ENCODE peak calls at places on chromosomes 1 and 21, in six cellular contexts. One of them, this sample, is unnamed. For H3K36me3, the result is how much of the 10 kb centered on the place peaks cover.

GRCh38 chr21:44525431-44526095 is 14.4 kb downstream of the KRTAP10-1 start:
- DNase-seq in neuronal stem cell: no peak
- DNase-seq in IMR-90: no peak
- DNase-seq in H1: no peak
- DNase-seq in trophoblast cell: no peak
- DNase-seq in mesenchymal stem cell: no peak
- DNase-seq in this sample: no peak

GRCh38 chr1:113211467-113211866 is 138.5 kb downstream of the LRIG2 start:
- DNase-seq in neuronal stem cell: no peak
- DNase-seq in IMR-90: no peak
- DNase-seq in H1: no peak
- DNase-seq in trophoblast cell: no peak
- DNase-seq in mesenchymal stem cell: no peak
- DNase-seq in this sample: no peak

GRCh38 chr1:204366759-204367158 is 7.0 kb upstream of the PLEKHA6 start:
- DNase-seq in neuronal stem cell: no peak
- DNase-seq in IMR-90: no peak
- DNase-seq in H1: no peak
- DNase-seq in trophoblast cell: peak
- DNase-seq in mesenchymal stem cell: no peak
- DNase-seq in this sample: peak

GRCh38 chr1:241645199-241645598 is 5.0 kb upstream of the CHML start:
- DNase-seq in neuronal stem cell: no peak
- DNase-seq in IMR-90: no peak
- DNase-seq in H1: no peak
- DNase-seq in trophoblast cell: no peak
- DNase-seq in mesenchymal stem cell: no peak
- DNase-seq in this sample: no peak

GRCh38 chr21:45598109-45598508 is 45.4 kb upstream of the PCBP3 start:
- DNase-seq in neuronal stem cell: no peak
- DNase-seq in IMR-90: no peak
- DNase-seq in H1: no peak
- DNase-seq in trophoblast cell: no peak
- DNase-seq in mesenchymal stem cell: no peak
- DNase-seq in this sample: no peak

GRCh38 chr1:224067621-224068457 is 46.1 kb upstream of the FBXO28 start:
- DNase-seq in neuronal stem cell: no peak
- DNase-seq in IMR-90: peak
- DNase-seq in H1: no peak
- DNase-seq in trophoblast cell: no peak
- DNase-seq in mesenchymal stem cell: peak
- DNase-seq in this sample: no peak

GRCh38 chr1:82125866-82126265 is 325.1 kb downstream of the ADGRL2 start:
- DNase-seq in neuronal stem cell: no peak
- DNase-seq in IMR-90: no peak
- DNase-seq in H1: no peak
- DNase-seq in trophoblast cell: no peak
- DNase-seq in mesenchymal stem cell: no peak
- DNase-seq in this sample: peak

GRCh38 chr21:45572783-45573451 is 30.7 kb upstream of the SLC19A1 start:
- DNase-seq in neuronal stem cell: no peak
- DNase-seq in IMR-90: no peak
- DNase-seq in H1: no peak
- DNase-seq in trophoblast cell: no peak
- DNase-seq in mesenchymal stem cell: no peak
- DNase-seq in this sample: no peak

GRCh38 chr21:33703750-33704606 is 61.7 kb downstream of the ITSN1 start:
- DNase-seq in neuronal stem cell: no peak
- DNase-seq in IMR-90: peak
- DNase-seq in H1: no peak
- DNase-seq in trophoblast cell: peak
- DNase-seq in mesenchymal stem cell: peak
- DNase-seq in this sample: peak

GRCh38 chr1:181173761-181174371 is 85.4 kb downstream of the IER5 start:
- DNase-seq in neuronal stem cell: no peak
- DNase-seq in IMR-90: no peak
- DNase-seq in H1: no peak
- DNase-seq in trophoblast cell: no peak
- DNase-seq in mesenchymal stem cell: no peak
- DNase-seq in this sample: peak

GRCh38 chr1:108049083-108049819 is 84.3 kb upstream of the VAV3 start:
- DNase-seq in neuronal stem cell: no peak
- DNase-seq in IMR-90: no peak
- DNase-seq in H1: no peak
- DNase-seq in trophoblast cell: peak
- DNase-seq in mesenchymal stem cell: peak
- DNase-seq in this sample: peak

GRCh38 chr1:219518168-219518905 is 94.6 kb downstream of the ZC3H11B start:
- DNase-seq in neuronal stem cell: no peak
- DNase-seq in IMR-90: peak
- DNase-seq in H1: no peak
- DNase-seq in trophoblast cell: peak
- DNase-seq in mesenchymal stem cell: peak
- DNase-seq in this sample: peak

GRCh38 chr1:232784794-232785193 is 20.4 kb upstream of the MAP10 start:
- DNase-seq in neuronal stem cell: no peak
- DNase-seq in IMR-90: no peak
- DNase-seq in H1: no peak
- DNase-seq in trophoblast cell: no peak
- DNase-seq in mesenchymal stem cell: no peak
- DNase-seq in this sample: no peak

GRCh38 chr1:210568631-210569030 is 239.9 kb downstream of the HHAT start:
- DNase-seq in neuronal stem cell: no peak
- DNase-seq in IMR-90: no peak
- DNase-seq in H1: no peak
- DNase-seq in trophoblast cell: no peak
- DNase-seq in mesenchymal stem cell: no peak
- DNase-seq in this sample: no peak

GRCh38 chr1:36411674-36412648 is 14.3 kb upstream of the LSM10 start:
- DNase-seq in neuronal stem cell: no peak
- DNase-seq in IMR-90: peak
- DNase-seq in H1: no peak
- DNase-seq in trophoblast cell: peak
- DNase-seq in mesenchymal stem cell: peak
- DNase-seq in this sample: peak

GRCh38 chr1:171966426-171967220 is 125.3 kb downstream of the DNM3 start:
- DNase-seq in neuronal stem cell: no peak
- DNase-seq in IMR-90: no peak
- DNase-seq in H1: peak
- DNase-seq in trophoblast cell: no peak
- DNase-seq in mesenchymal stem cell: no peak
- DNase-seq in this sample: peak

GRCh38 chr1:225974454-225974853 is 24.7 kb downstream of the SDE2 start:
- DNase-seq in neuronal stem cell: no peak
- DNase-seq in IMR-90: no peak
- DNase-seq in H1: no peak
- DNase-seq in trophoblast cell: no peak
- DNase-seq in mesenchymal stem cell: no peak
- DNase-seq in this sample: peak

GRCh38 chr1:225980005-225980404 is 19.1 kb downstream of the SDE2 start:
- DNase-seq in neuronal stem cell: no peak
- DNase-seq in IMR-90: no peak
- DNase-seq in H1: no peak
- DNase-seq in trophoblast cell: no peak
- DNase-seq in mesenchymal stem cell: no peak
- DNase-seq in this sample: no peak

GRCh38 chr1:225977937-225978748 is 21.0 kb downstream of the SDE2 start:
- DNase-seq in neuronal stem cell: no peak
- DNase-seq in IMR-90: no peak
- DNase-seq in H1: no peak
- DNase-seq in trophoblast cell: no peak
- DNase-seq in mesenchymal stem cell: no peak
- DNase-seq in this sample: no peak

GRCh38 chr1:225981714-225982113 is 17.4 kb downstream of the SDE2 start:
- DNase-seq in neuronal stem cell: no peak
- DNase-seq in IMR-90: no peak
- DNase-seq in H1: no peak
- DNase-seq in trophoblast cell: no peak
- DNase-seq in mesenchymal stem cell: no peak
- DNase-seq in this sample: no peak

DNA sequence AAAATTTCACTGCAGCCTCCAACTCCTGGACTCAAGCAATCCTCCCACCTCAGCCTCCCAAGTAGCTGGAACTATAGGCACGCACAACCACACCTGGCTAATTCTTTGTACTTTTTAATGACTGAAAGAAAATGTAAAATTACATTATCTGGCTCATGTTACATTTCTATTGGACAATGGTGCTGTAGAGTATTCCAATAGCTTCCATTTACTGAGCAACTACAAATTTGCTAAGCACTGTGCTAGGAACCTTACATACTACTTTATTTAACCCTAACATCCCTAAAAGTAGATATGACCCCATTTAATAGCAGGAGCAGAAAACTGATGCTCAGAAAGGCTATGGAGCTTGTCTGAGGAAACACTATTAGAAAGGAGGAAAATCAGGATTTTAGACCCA is 19.7 kb downstream of the SDE2 start:
- DNase-seq in neuronal stem cell: no peak
- DNase-seq in IMR-90: no peak
- DNase-seq in H1: no peak
- DNase-seq in trophoblast cell: no peak
- DNase-seq in mesenchymal stem cell: no peak
- DNase-seq in this sample: no peak
- H3K36me3 ChIP-seq in neuronal stem cell: under half
- H3K36me3 ChIP-seq in IMR-90: under half
- H3K36me3 ChIP-seq in H1: under half
- H3K36me3 ChIP-seq in trophoblast cell: under half
- H3K36me3 ChIP-seq in mesenchymal stem cell: half or more
- H3K36me3 ChIP-seq in this sample: under half

GRCh38 chr1:164589408-164589807 is 30.4 kb downstream of the PBX1 start:
- DNase-seq in neuronal stem cell: no peak
- DNase-seq in IMR-90: no peak
- DNase-seq in H1: no peak
- DNase-seq in trophoblast cell: no peak
- DNase-seq in mesenchymal stem cell: no peak
- DNase-seq in this sample: no peak
- H2AK5ac ChIP-seq in neuronal stem cell: no peak
- H2AK5ac ChIP-seq in IMR-90: peak
- H2AK5ac ChIP-seq in H1: no peak
- H2AK5ac ChIP-seq in trophoblast cell: no peak
- H2AK5ac ChIP-seq in mesenchymal stem cell: peak
- H2AK5ac ChIP-seq in this sample: peak

DNA sequence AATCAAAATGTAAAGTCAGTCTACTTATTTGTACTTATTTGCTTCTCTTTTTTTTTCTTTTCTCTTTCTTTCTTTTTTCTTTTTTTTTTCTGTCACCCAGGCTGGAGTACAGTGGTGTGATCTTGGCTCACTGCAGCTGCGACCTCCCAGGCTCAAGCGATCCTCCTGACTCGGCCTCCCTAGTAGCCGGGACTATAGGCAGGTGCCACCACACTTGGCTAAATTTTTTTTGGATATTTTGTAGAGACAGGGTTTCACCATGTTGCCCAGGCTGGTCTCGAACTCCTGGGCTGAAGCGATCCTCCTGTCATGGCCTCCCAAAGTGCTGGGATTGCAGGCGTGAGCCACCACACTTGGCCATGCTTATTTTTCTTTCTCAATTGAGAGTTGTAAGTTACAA is 98.8 kb upstream of the ZBTB40 start:
- DNase-seq in neuronal stem cell: no peak
- DNase-seq in IMR-90: no peak
- DNase-seq in H1: no peak
- DNase-seq in trophoblast cell: no peak
- DNase-seq in mesenchymal stem cell: no peak
- DNase-seq in this sample: no peak
- H3K36me3 ChIP-seq in neuronal stem cell: under half
- H3K36me3 ChIP-seq in IMR-90: under half
- H3K36me3 ChIP-seq in H1: under half
- H3K36me3 ChIP-seq in trophoblast cell: under half
- H3K36me3 ChIP-seq in mesenchymal stem cell: under half
- H3K36me3 ChIP-seq in this sample: under half

GRCh38 chr1:28668191-28668955 is at the start of gene GMEB1:
- DNase-seq in neuronal stem cell: peak
- DNase-seq in IMR-90: peak
- DNase-seq in H1: no peak
- DNase-seq in trophoblast cell: peak
- DNase-seq in mesenchymal stem cell: peak
- DNase-seq in this sample: peak
- H2AK5ac ChIP-seq in neuronal stem cell: peak
- H2AK5ac ChIP-seq in IMR-90: peak
- H2AK5ac ChIP-seq in H1: peak
- H2AK5ac ChIP-seq in trophoblast cell: peak
- H2AK5ac ChIP-seq in mesenchymal stem cell: no peak
- H2AK5ac ChIP-seq in this sample: no peak

GRCh38 chr1:158093376-158093775 is 87.3 kb upstream of the CD1D start:
- DNase-seq in neuronal stem cell: no peak
- DNase-seq in IMR-90: no peak
- DNase-seq in H1: no peak
- DNase-seq in trophoblast cell: no peak
- DNase-seq in mesenchymal stem cell: no peak
- DNase-seq in this sample: no peak

GRCh38 chr1:158087320-158087927 is 93.3 kb upstream of the CD1D start:
- DNase-seq in neuronal stem cell: peak
- DNase-seq in IMR-90: peak
- DNase-seq in H1: peak
- DNase-seq in trophoblast cell: peak
- DNase-seq in mesenchymal stem cell: peak
- DNase-seq in this sample: peak

GRCh38 chr1:158089476-158089875 is 91.2 kb upstream of the CD1D start:
- DNase-seq in neuronal stem cell: no peak
- DNase-seq in IMR-90: no peak
- DNase-seq in H1: no peak
- DNase-seq in trophoblast cell: no peak
- DNase-seq in mesenchymal stem cell: no peak
- DNase-seq in this sample: no peak

GRCh38 chr1:158094571-158094970 is 86.1 kb upstream of the CD1D start:
- DNase-seq in neuronal stem cell: no peak
- DNase-seq in IMR-90: no peak
- DNase-seq in H1: no peak
- DNase-seq in trophoblast cell: no peak
- DNase-seq in mesenchymal stem cell: no peak
- DNase-seq in this sample: no peak

DNA sequence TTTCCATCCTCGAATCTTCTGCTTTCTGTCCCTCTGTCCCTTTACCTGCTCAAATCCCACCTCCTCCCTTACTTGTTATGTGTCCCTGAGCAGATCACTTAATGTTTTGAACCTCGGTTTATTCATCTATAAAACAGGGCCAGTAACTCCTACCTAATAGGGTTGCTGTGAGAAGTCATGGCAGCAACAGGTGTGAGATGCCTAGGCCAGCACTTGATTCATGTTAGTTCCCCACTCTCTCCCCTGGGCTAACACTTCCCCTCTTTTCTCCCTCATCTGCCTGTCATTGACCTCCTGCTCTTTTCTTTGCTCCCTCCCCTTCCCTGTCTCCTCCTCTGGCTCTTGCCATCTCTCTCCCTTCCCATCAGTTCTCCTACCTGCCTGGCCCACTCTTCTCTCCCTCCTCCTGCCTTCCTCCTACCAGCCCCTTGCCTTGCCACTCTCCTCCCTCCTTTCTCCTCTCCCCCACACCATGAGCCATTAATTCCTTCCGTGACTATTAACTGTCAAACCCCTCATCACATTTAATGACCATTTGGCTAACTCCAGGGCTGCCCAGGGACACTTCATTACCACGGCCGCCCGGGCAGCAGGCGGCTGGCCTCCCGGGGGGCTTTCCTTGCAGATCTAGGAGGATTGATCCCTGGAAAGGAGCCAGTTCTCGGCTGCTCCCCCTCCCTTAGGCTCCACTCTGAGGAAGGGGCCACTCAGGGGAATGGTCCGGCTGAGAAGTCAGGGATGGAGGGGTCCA is 90.6 kb upstream of the CD1D start:
- DNase-seq in neuronal stem cell: no peak
- DNase-seq in IMR-90: no peak
- DNase-seq in H1: no peak
- DNase-seq in trophoblast cell: no peak
- DNase-seq in mesenchymal stem cell: no peak
- DNase-seq in this sample: no peak
- H3K36me3 ChIP-seq in neuronal stem cell: half or more
- H3K36me3 ChIP-seq in IMR-90: half or more
- H3K36me3 ChIP-seq in H1: under half
- H3K36me3 ChIP-seq in trophoblast cell: half or more
- H3K36me3 ChIP-seq in mesenchymal stem cell: half or more
- H3K36me3 ChIP-seq in this sample: under half

This sample was measured in mesendoderm.